ENCODE peak calls at places on chromosomes 16 and 17, in five cellular contexts. G, T, C, Y and J are unnamed samples.

GRCh38 chr16:8589293-8590160 is 784 bp downstream of the TMEM114 start:
- DNase-seq in G (no peak), C (no peak), Y (no peak), T (no peak), J (no peak)

GRCh38 chr17:35812456-35812855 is 3.2 kb downstream of the TAF15 start:
- DNase-seq in C (no peak), T (no peak), G (no peak), Y (no peak), J (no peak)

GRCh38 chr16:68200120-68200783 is 35.7 kb downstream of the ESRP2 start:
- DNase-seq in C (no peak), T (no peak), Y (peak), G (no peak), J (no peak)

GRCh38 chr17:63989622-63990345 is 8.4 kb upstream of the PRR29 start:
- DNase-seq in C (no peak), Y (no peak), G (peak), T (no peak), J (no peak)

GRCh38 chr17:8668181-8668740 is 37.7 kb upstream of the MYH10 start:
- DNase-seq in Y (no peak), C (no peak), G (no peak), T (no peak), J (no peak)

GRCh38 chr17:50758989-50759544 is 8.3 kb downstream of the ANKRD40CL start:
- DNase-seq in C (no peak), G (no peak), T (no peak), Y (no peak), J (no peak)

GRCh38 chr16:5032748-5033167 is 977 bp downstream of the NAGPA start:
- DNase-seq in C (no peak), T (no peak), Y (no peak), G (no peak), J (no peak)

GRCh38 chr16:52113812-52114211 is 433.1 kb downstream of the TOX3 start:
- DNase-seq in C (no peak), Y (no peak), T (no peak), G (no peak), J (no peak)

GRCh38 chr17:61574542-61575351 is 16.3 kb downstream of the NACA2 start:
- DNase-seq in C (no peak), T (no peak), Y (peak), G (peak), J (no peak)

GRCh38 chr17:3575506-3575905 is 17.9 kb upstream of the TRPV3 start:
- DNase-seq in G (no peak), Y (no peak), C (no peak), T (no peak), J (peak)

GRCh38 chr16:24986512-24987303 is 28.5 kb downstream of the ARHGAP17 start:
- DNase-seq in Y (peak), G (no peak), C (no peak), T (peak), J (peak)

GRCh38 chr16:60907645-60908044 is 1128.6 kb downstream of the CDH8 start:
- DNase-seq in T (no peak), G (no peak), Y (no peak), C (no peak), J (no peak)

GRCh38 chr16:12496181-12496580 is 307.5 kb downstream of the CPPED1 start:
- DNase-seq in T (no peak), G (no peak), Y (no peak), C (no peak), J (no peak)

GRCh38 chr17:81084691-81085419 is 49.9 kb downstream of the BAIAP2 start:
- DNase-seq in C (peak), G (peak), Y (no peak), T (no peak), J (no peak)

GRCh38 chr17:2177235-2177811 is 122.4 kb downstream of the HIC1 start:
- DNase-seq in G (no peak), T (no peak), Y (no peak), C (no peak), J (no peak)

GRCh38 chr17:58156839-58157803 is 8.9 kb downstream of the OR4D1 start:
- DNase-seq in C (no peak), Y (no peak), G (peak), T (no peak), J (no peak)

GRCh38 chr17:5741810-5742209 is 157.5 kb upstream of the NLRP1 start:
- DNase-seq in Y (no peak), G (no peak), T (no peak), C (no peak), J (no peak)

GRCh38 chr16:88973007-88973410 is 4.0 kb downstream of the CBFA2T3 start:
- DNase-seq in Y (no peak), T (no peak), G (no peak), C (no peak), J (no peak)
- H3K4me3 ChIP-seq in Y (no peak), T (no peak), G (no peak), C (no peak), J (no peak)

DNA sequence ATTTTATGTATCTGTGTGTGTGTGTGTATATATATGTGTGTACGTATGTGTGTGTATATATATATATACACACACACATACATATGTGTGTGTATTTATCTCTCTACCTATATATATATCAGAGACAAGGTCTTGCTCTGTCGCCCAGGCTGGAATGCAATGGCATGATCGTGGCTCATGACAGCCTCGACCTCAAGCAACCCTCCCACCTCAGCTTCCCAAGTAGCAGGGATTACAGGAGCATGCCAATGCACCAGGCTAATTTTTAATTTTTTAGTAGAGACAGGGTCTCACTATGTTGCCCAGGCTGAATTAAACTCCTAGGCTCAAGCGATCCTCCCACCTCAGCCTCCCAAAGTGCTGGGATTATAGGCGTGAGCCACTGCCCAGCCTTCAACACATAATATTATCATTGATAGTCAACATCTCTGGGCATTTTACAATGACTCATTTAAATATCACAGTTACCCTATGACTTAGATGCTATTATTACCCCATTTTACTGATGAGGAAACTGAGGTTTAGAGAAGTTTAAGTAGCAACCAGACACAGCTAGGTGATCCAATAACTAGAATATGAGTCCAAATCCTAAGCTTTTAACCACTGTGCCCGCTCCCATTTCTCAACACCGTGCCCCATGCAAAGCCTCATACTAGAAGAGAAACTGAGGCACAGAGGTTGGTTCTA is 24.3 kb downstream of the G6PC3 start:
- DNase-seq in C (no peak), Y (no peak), G (no peak), T (no peak), J (no peak)
- H3K4me3 ChIP-seq in C (no peak), Y (no peak), G (no peak), T (no peak), J (no peak)

DNA sequence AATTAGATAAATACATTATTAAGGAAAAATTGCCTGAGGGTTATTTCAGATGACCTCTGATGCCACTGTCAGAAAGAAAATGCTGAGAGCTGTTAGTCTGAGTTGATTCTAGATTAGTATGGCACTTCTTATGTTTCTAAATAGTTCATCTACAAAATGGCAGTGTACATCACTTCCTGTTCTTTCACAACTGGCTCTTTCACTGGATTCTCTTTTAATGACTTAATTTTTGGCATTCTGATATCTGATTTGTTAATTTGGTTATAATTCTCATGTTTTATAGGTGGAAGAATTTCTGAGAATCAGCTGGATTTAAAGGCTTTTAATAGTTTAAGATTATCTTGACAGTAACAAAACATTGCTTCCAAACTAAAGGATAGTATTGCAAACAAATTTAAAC is 3.3 kb downstream of the TAOK1 start:
- DNase-seq in G (no peak), Y (no peak), C (no peak), T (no peak), J (no peak)
- H3K4me3 ChIP-seq in G (no peak), Y (no peak), C (no peak), T (no peak), J (no peak)

GRCh38 chr16:88639231-88640038 is 1.1 kb downstream of the IL17C start:
- DNase-seq in T (no peak), C (no peak), Y (no peak), G (peak), J (no peak)
- H3K4me3 ChIP-seq in T (no peak), C (no peak), Y (no peak), G (no peak), J (no peak)

GRCh38 chr17:42248351-42249179 is 27.6 kb downstream of the STAT5B start:
- DNase-seq in G (peak), T (peak), Y (peak), C (peak), J (peak)
- H3K4me3 ChIP-seq in G (no peak), T (no peak), Y (no peak), C (peak), J (no peak)